ENCODE peak calls at places on chromosomes 4 and X, in six cellular contexts. E is SK-N-SH, R is cardiac muscle cell, L is right lobe of liver, J is PC-9, V is kidney epithelial cell. C is an unnamed sample. For H3K36me3, the result is how much of the 10 kb centered on the place peaks cover.

GRCh38 chrX:54358424-54359211 is 772 bp upstream of the WNK3 start:
- DNase-seq in E (peak), R (peak), L (peak), J (no peak), V (peak), C (peak)

GRCh38 chr4:124199755-124200154 is 512.8 kb downstream of the ANKRD50 start:
- DNase-seq in E (no peak), R (no peak), L (no peak), J (no peak), V (no peak), C (no peak)

GRCh38 chrX:150842198-150842553 is 56.3 kb downstream of the CD99L2 start:
- DNase-seq in E (no peak), R (no peak), L (peak), J (no peak), V (no peak), C (no peak)

GRCh38 chr4:149102765-149103164 is 660.6 kb upstream of the NR3C2 start:
- DNase-seq in E (no peak), R (no peak), L (no peak), J (no peak), V (no peak), C (no peak)

GRCh38 chr4:113317523-113317922 is 268.1 kb downstream of the ANK2 start:
- DNase-seq in E (no peak), R (no peak), L (no peak), J (no peak), V (no peak), C (no peak)

GRCh38 chrX:13965531-13965930 is 64.2 kb downstream of the GEMIN8 start:
- DNase-seq in E (no peak), R (no peak), L (no peak), J (no peak), V (no peak), C (peak)

GRCh38 chr4:10656420-10656819 is 28.1 kb downstream of the CLNK start:
- DNase-seq in E (no peak), R (no peak), L (no peak), J (peak), V (no peak), C (no peak)

GRCh38 chrX:134006484-134007161 is 21.2 kb upstream of the GPC3 start:
- DNase-seq in E (no peak), R (no peak), L (no peak), J (no peak), V (no peak), C (no peak)

GRCh38 chr4:11614426-11614825 is 185.7 kb upstream of the HS3ST1 start:
- DNase-seq in E (no peak), R (no peak), L (no peak), J (peak), V (peak), C (no peak)

GRCh38 chr4:17814140-17814539 is 3.4 kb downstream of the NCAPG start:
- DNase-seq in E (no peak), R (no peak), L (no peak), J (no peak), V (no peak), C (no peak)

GRCh38 chr4:181745933-181746627 is 497.1 kb upstream of the TENM3 start:
- DNase-seq in E (no peak), R (no peak), L (no peak), J (no peak), V (no peak), C (no peak)

GRCh38 chr4:56958111-56958517 is 19.3 kb downstream of the NOA1 start:
- DNase-seq in E (no peak), R (no peak), L (peak), J (no peak), V (peak), C (no peak)

GRCh38 chr4:578451-579443 is 2.7 kb upstream of the TMEM271 start:
- DNase-seq in E (no peak), R (no peak), L (no peak), J (no peak), V (no peak), C (peak)

GRCh38 chrX:38880460-38880859 is 79.2 kb downstream of the MID1IP1 start:
- DNase-seq in E (no peak), R (no peak), L (no peak), J (no peak), V (no peak), C (no peak)

GRCh38 chr4:185017964-185018772 is at the start of gene HELT:
- DNase-seq in E (no peak), R (no peak), L (no peak), J (no peak), V (no peak), C (peak)

GRCh38 chr4:73836373-73837269 is at the start of gene CXCL6:
- DNase-seq in E (no peak), R (peak), L (peak), J (no peak), V (no peak), C (peak)

GRCh38 chrX:47637546-47638195 is 7.9 kb upstream of the CFP start:
- DNase-seq in E (no peak), R (peak), L (no peak), J (no peak), V (no peak), C (peak)

GRCh38 chr4:120266602-120267001 is 200.0 kb upstream of the MAD2L1 start:
- DNase-seq in E (no peak), R (no peak), L (no peak), J (no peak), V (no peak), C (no peak)

GRCh38 chrX:154373340-154374306 is 811 bp downstream of the FLNA start:
- DNase-seq in E (no peak), R (peak), L (peak), J (peak), V (no peak), C (peak)

GRCh38 chr4:101813604-101814003 is 23.1 kb downstream of the BANK1 start:
- DNase-seq in E (no peak), R (no peak), L (no peak), J (no peak), V (no peak), C (no peak)

GRCh38 chr4:1748465-1748995 is 27.2 kb downstream of the TACC3 start:
- DNase-seq in E (peak), R (peak), L (peak), J (no peak), V (no peak), C (peak)

GRCh38 chr4:82213485-82214162 is 160.2 kb downstream of the HNRNPD start:
- DNase-seq in E (no peak), R (no peak), L (no peak), J (no peak), V (no peak), C (no peak)

GRCh38 chr4:89356086-89356485 is 48.5 kb upstream of the GPRIN3 start:
- DNase-seq in E (no peak), R (no peak), L (no peak), J (no peak), V (peak), C (no peak)

GRCh38 chr4:27176400-27176799 is 315.8 kb downstream of the STIM2 start:
- DNase-seq in E (peak), R (peak), L (no peak), J (no peak), V (no peak), C (peak)

GRCh38 chr4:143241892-143242291 is 57.2 kb downstream of the USP38 start:
- DNase-seq in E (no peak), R (no peak), L (no peak), J (no peak), V (no peak), C (no peak)

GRCh38 chr4:83293305-83294046 is 8.9 kb upstream of the COQ2 start:
- DNase-seq in E (no peak), R (no peak), L (no peak), J (no peak), V (no peak), C (no peak)

GRCh38 chrX:102746134-102746584 is 25.6 kb downstream of the GPRASP3 start:
- DNase-seq in E (peak), R (peak), L (peak), J (no peak), V (no peak), C (peak)

GRCh38 chr4:168955674-168956073 is 54.4 kb downstream of the CBR4 start:
- DNase-seq in E (no peak), R (no peak), L (no peak), J (no peak), V (no peak), C (no peak)

GRCh38 chrX:10021461-10022272 is 54.5 kb downstream of the CLDN34 start:
- DNase-seq in E (no peak), R (no peak), L (no peak), J (no peak), V (no peak), C (no peak)

GRCh38 chrX:141701081-141701480 is 2.5 kb upstream of the SPANXD start:
- DNase-seq in E (no peak), R (no peak), L (no peak), J (no peak), V (no peak), C (no peak)

GRCh38 chr4:94603170-94603747 is 151.5 kb downstream of the PDLIM5 start:
- DNase-seq in E (no peak), R (no peak), L (no peak), J (no peak), V (no peak), C (no peak)

GRCh38 chr4:15240764-15241163 is 187.1 kb upstream of the C1QTNF7 start:
- DNase-seq in E (no peak), R (no peak), L (no peak), J (no peak), V (no peak), C (no peak)

GRCh38 chr4:73740353-73740778 is at the start of gene CXCL8:
- DNase-seq in E (no peak), R (no peak), L (peak), J (peak), V (no peak), C (no peak)

GRCh38 chr4:123462007-123462406 is 65.4 kb downstream of the SPRY1 start:
- DNase-seq in E (no peak), R (no peak), L (no peak), J (peak), V (no peak), C (no peak)

GRCh38 chrX:38890963-38891362 is 89.7 kb downstream of the MID1IP1 start:
- DNase-seq in E (no peak), R (no peak), L (no peak), J (no peak), V (no peak), C (no peak)

DNA sequence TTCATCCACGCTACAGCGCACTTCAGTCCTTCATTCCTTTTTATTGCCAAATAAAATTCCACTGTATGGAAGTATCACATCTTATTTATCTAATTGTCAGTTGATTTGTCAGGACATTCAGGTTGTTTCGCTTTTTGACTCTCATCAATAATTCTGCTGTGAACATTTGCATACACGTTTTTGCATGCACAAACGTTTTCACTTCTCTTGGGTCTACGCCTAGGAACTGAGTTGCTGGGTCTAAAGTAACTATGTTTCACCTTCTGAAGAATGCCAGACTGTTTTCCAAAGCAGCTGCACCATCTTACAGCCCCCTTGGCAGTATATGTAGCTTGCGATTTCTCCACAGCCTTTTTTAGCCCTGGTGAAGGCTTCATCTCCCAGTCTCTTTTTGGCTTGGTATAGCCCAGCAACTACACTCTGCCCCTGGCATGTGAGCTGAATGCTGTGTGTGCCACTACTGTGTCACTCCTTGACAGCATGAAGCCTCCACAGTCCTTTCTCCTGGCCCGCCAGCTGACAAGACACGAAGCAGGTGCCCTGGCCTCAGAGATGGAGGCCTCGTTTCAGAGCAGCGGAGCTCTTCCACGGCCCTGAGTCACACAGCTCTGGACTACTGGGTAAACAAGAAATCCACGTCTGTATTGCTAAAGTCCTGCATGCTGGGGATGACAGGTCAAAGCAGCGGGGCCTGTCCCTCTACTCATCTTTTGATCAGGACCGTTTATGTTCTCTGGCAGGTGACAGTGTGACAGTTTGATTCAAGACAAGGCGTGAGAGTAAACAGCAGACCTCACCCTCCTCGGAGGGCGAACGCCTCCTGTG is 75.5 kb downstream of the NSUN7 start:
- DNase-seq in E (no peak), R (no peak), L (no peak), J (no peak), V (no peak), C (no peak)
- H3K36me3 ChIP-seq in E (under half), R (under half), L (under half), J (under half), V (under half), C (under half)

DNA sequence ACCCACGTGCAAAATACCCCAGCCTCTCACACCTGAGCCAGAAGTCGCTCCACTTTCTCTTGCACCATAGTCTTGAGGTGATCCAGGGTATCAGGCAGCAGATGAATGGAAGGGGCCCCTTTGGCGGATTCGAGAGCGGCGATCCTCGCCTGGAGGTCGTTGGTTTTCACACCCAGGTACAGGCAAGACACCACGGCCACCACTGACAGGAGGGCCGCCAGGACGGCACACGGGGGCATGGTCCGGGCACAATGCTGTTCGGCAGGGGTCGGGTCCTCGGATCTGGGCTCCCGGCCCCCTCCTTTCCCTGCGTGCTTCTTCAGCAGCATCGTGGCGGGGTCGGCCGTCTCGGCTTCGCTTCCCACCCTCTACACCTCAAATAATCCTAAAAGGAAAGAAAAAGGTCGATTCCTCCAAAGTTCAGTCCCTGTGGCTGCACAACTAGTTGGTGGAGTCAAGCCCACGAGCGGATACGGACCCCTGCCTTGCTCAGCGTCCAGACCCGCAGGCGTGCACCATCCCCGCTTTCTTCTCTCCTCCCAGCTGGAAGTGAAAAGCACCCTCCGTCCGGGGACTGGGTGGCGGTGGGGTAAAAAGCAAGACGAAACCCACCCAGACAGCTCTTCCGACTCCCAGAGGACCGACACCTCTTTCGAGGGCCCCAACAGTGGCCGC is 630 bp downstream of the COL25A1 start:
- DNase-seq in E (peak), R (peak), L (no peak), J (no peak), V (no peak), C (peak)
- H3K36me3 ChIP-seq in E (under half), R (under half), L (under half), J (under half), V (under half), C (under half)

GRCh38 chr4:76764251-76764650 is 133.7 kb downstream of the SOWAHB start:
- DNase-seq in E (no peak), R (no peak), L (no peak), J (no peak), V (no peak), C (no peak)

GRCh38 chr4:76767983-76768382 is 130.0 kb downstream of the SOWAHB start:
- DNase-seq in E (no peak), R (no peak), L (no peak), J (no peak), V (no peak), C (no peak)

GRCh38 chr4:76762136-76763130 is 135.5 kb downstream of the SOWAHB start:
- DNase-seq in E (no peak), R (no peak), L (no peak), J (no peak), V (no peak), C (no peak)

GRCh38 chr4:76760214-76760613 is 137.7 kb downstream of the SOWAHB start:
- DNase-seq in E (no peak), R (no peak), L (no peak), J (no peak), V (no peak), C (no peak)

DNA sequence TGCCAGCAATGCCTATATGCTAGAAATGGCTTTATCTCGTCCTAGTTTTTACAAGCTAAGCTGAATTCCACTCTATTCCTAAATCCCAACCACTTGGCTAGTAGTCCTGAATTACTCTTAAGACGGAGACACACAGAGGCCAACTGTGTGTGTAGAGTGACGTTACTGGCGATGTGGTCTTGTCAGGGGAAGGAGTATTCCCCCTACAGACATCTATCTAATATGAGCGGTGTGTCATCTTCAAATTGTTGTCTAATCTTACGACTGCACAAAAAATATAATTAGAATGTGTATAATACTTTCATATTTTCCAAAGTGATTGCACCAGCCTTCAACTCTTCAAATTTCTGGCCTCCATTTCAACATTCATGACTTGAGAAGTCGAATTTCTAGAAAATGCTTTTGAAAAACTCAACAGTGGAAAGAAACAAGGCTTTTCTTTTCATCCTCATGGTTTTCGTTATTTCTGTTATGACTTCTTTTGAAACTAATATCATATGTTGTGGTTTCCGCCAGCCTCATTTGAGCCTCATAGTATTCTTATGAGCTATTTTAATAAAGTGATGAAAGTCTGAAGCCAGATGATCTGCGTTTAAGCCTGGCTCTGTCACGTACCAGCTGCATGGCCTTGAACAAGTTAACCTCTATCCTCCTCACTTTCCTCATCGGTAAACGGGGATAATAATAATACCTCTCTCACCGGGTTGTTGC is 132.3 kb downstream of the SOWAHB start:
- DNase-seq in E (no peak), R (no peak), L (no peak), J (no peak), V (no peak), C (no peak)
- H3K36me3 ChIP-seq in E (under half), R (under half), L (under half), J (under half), V (under half), C (under half)

GRCh38 chr4:99321241-99322191 is at the start of gene ADH1B:
- DNase-seq in E (no peak), R (no peak), L (peak), J (no peak), V (no peak), C (no peak)

GRCh38 chr4:99317354-99317753 is 3.8 kb downstream of the ADH1B start:
- DNase-seq in E (no peak), R (no peak), L (no peak), J (no peak), V (no peak), C (no peak)

GRCh38 chr4:99315839-99316238 is 5.4 kb downstream of the ADH1B start:
- DNase-seq in E (no peak), R (no peak), L (peak), J (no peak), V (no peak), C (no peak)
- H3K36me3 ChIP-seq in E (under half), R (under half), L (half or more), J (under half), V (under half), C (under half)

GRCh38 chr4:173332963-173333657 is 1.0 kb downstream of the HMGB2 start:
- DNase-seq in E (no peak), R (no peak), L (no peak), J (peak), V (no peak), C (peak)
- H3K36me3 ChIP-seq in E (under half), R (under half), L (under half), J (under half), V (under half), C (under half)

C was measured in H7.